ENCODE peak calls at places on chromosomes 3 and 15, in six cellular contexts. B is esophagus squamous epithelium, N is foreskin fibroblast, H is thyroid gland, J is ovary, I is lower leg skin. U is an unnamed sample.

GRCh38 chr3:161969867-161970266 is 473.3 kb downstream of the OTOL1 start:
- DNase-seq in B (no peak), N (peak), H (no peak), J (no peak), I (no peak), U (no peak)

GRCh38 chr3:171055336-171056178 is 29.0 kb upstream of the SLC2A2 start:
- DNase-seq in B (no peak), N (peak), H (peak), J (no peak), I (no peak), U (no peak)

GRCh38 chr15:44327578-44327977 is 39.1 kb downstream of the GOLM2 start:
- DNase-seq in B (no peak), N (no peak), H (no peak), J (no peak), I (no peak), U (no peak)

GRCh38 chr3:10845839-10846656 is 30.0 kb downstream of the SLC6A11 start:
- DNase-seq in B (no peak), N (no peak), H (peak), J (no peak), I (no peak), U (no peak)

GRCh38 chr3:165393458-165393857 is 197.3 kb upstream of the SLITRK3 start:
- DNase-seq in B (no peak), N (no peak), H (no peak), J (no peak), I (no peak), U (no peak)

GRCh38 chr3:184167786-184168185 is 6.9 kb upstream of the AP2M1 start:
- DNase-seq in B (no peak), N (no peak), H (no peak), J (no peak), I (no peak), U (no peak)

GRCh38 chr3:119294402-119294888 is 262 bp downstream of the ARHGAP31 start:
- DNase-seq in B (peak), N (peak), H (peak), J (peak), I (peak), U (peak)

GRCh38 chr15:96403071-96403470 is 72.6 kb downstream of the NR2F2 start:
- DNase-seq in B (no peak), N (no peak), H (no peak), J (no peak), I (no peak), U (no peak)

GRCh38 chr3:100463002-100463401 is 29.4 kb upstream of the TMEM45A start:
- DNase-seq in B (no peak), N (peak), H (peak), J (no peak), I (peak), U (no peak)

GRCh38 chr3:37546876-37547275 is 314.8 kb upstream of the CTDSPL start:
- DNase-seq in B (no peak), N (peak), H (no peak), J (no peak), I (no peak), U (no peak)

GRCh38 chr3:44966795-44967278 is 9.1 kb downstream of the ZDHHC3 start:
- DNase-seq in B (no peak), N (no peak), H (no peak), J (no peak), I (no peak), U (no peak)

GRCh38 chr15:95439812-95440380 is 890.6 kb upstream of the NR2F2 start:
- DNase-seq in B (no peak), N (peak), H (no peak), J (no peak), I (no peak), U (no peak)

GRCh38 chr3:17322106-17322793 is 420.2 kb downstream of the TBC1D5 start:
- DNase-seq in B (no peak), N (no peak), H (no peak), J (no peak), I (no peak), U (no peak)

GRCh38 chr15:100383302-100384107 is 41.7 kb upstream of the ADAMTS17 start:
- DNase-seq in B (no peak), N (peak), H (peak), J (peak), I (no peak), U (no peak)

GRCh38 chr3:46576386-46576785 is 10.3 kb upstream of the LRRC2 start:
- DNase-seq in B (no peak), N (no peak), H (no peak), J (no peak), I (no peak), U (no peak)

GRCh38 chr3:46576899-46577298 is 10.8 kb upstream of the LRRC2 start:
- DNase-seq in B (no peak), N (no peak), H (peak), J (peak), I (no peak), U (no peak)

GRCh38 chr3:46579756-46580286 is 13.7 kb upstream of the LRRC2 start:
- DNase-seq in B (no peak), N (no peak), H (peak), J (no peak), I (no peak), U (no peak)

GRCh38 chr3:46580675-46581074 is 14.6 kb upstream of the LRRC2 start:
- DNase-seq in B (no peak), N (no peak), H (no peak), J (no peak), I (no peak), U (no peak)

GRCh38 chr3:46578973-46579755 is 13.1 kb upstream of the LRRC2 start:
- DNase-seq in B (no peak), N (no peak), H (peak), J (no peak), I (no peak), U (no peak)
- H3K4me3 ChIP-seq in B (no peak), N (no peak), H (no peak), J (no peak), I (no peak), U (no peak)

GRCh38 chr3:139538733-139539132 is 809 bp downstream of the RBP1 start:
- DNase-seq in B (no peak), N (no peak), H (no peak), J (peak), I (no peak), U (no peak)
- H3K4me3 ChIP-seq in B (peak), N (peak), H (no peak), J (peak), I (no peak), U (peak)

GRCh38 chr3:195388380-195388779 is 54.4 kb downstream of the ACAP2 start:
- DNase-seq in B (no peak), N (no peak), H (no peak), J (no peak), I (no peak), U (no peak)

GRCh38 chr3:195384952-195385351 is 57.9 kb downstream of the ACAP2 start:
- DNase-seq in B (no peak), N (no peak), H (no peak), J (no peak), I (no peak), U (no peak)

GRCh38 chr3:195385526-195385925 is 57.3 kb downstream of the ACAP2 start:
- DNase-seq in B (no peak), N (peak), H (no peak), J (no peak), I (no peak), U (no peak)

GRCh38 chr3:195386739-195387138 is 56.1 kb downstream of the ACAP2 start:
- DNase-seq in B (no peak), N (no peak), H (no peak), J (no peak), I (no peak), U (no peak)
- H3K4me3 ChIP-seq in B (no peak), N (no peak), H (no peak), J (no peak), I (no peak), U (no peak)

GRCh38 chr15:68186671-68187397 is 18.3 kb downstream of the CALML4 start:
- DNase-seq in B (no peak), N (peak), H (no peak), J (no peak), I (no peak), U (no peak)
- H3K4me3 ChIP-seq in B (no peak), N (no peak), H (no peak), J (no peak), I (no peak), U (no peak)

DNA sequence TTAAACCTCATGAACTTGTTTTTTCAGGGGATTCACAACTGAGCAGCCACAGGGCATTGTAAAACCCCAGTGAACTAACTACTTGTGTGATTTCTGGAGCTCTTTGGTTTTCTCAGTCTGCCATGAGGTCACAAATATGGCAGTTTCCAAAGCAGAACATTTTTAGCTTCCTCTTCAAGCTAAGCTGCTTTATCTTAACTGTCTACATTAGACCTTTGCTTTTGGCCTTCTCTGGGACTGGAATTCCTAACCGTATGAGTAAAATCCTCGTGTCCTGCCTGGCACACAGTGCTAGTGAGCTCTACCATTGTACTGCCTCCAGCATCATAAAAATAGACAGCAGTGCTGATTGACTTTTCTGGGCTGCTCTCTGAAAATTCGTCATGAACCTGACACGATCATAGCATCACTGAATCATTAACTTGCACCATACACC is 22.1 kb downstream of the CDIN1 start:
- DNase-seq in B (no peak), N (peak), H (peak), J (no peak), I (peak), U (no peak)
- H3K4me3 ChIP-seq in B (peak), N (no peak), H (no peak), J (no peak), I (no peak), U (peak)

DNA sequence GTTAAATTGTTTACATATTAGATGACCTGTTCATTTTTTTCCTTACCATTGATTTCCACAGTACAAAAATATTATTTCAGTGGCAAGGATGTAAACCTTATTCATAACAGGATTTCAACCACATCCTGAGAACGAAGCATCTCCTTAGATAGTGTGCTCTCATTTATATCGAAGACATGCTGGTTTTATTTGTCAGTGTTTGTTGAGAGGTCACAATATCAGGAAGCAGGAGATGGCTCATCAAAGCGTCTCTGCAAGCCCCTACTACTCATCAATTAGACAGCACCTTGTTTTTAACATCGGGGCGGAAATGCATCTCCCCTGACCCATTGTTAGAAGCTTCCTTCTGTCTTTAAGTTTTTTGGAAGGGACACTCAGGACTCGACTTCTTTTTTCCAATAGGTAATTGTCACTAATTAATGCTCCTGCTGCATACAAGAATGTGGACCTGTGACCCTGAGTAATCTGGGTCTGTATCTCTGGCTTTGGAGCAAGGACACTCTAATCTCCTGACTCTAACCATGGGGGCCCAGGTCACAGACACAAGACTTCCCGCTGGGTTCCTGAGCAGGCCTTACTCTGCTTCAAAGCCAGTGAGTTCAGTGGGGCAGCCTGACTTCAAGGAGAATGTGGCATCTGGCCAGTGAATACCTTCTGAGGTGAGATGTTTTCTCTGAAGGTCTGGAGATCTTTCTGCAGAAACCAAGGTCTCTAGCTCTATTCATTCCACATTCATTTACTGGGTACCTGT is 50.3 kb downstream of the MECOM start:
- DNase-seq in B (no peak), N (no peak), H (no peak), J (no peak), I (no peak), U (no peak)
- H3K4me3 ChIP-seq in B (no peak), N (no peak), H (no peak), J (no peak), I (no peak), U (no peak)

GRCh38 chr3:9373443-9373842 is 10.6 kb downstream of the THUMPD3 start:
- DNase-seq in B (no peak), N (no peak), H (no peak), J (no peak), I (no peak), U (no peak)
- H3K4me3 ChIP-seq in B (no peak), N (no peak), H (no peak), J (no peak), I (no peak), U (no peak)

GRCh38 chr3:9747267-9747666 is 2.5 kb upstream of the OGG1 start:
- DNase-seq in B (no peak), N (peak), H (no peak), J (no peak), I (no peak), U (no peak)

GRCh38 chr3:9754678-9755077 is 4.9 kb downstream of the OGG1 start:
- DNase-seq in B (no peak), N (peak), H (no peak), J (no peak), I (no peak), U (no peak)

GRCh38 chr3:9749663-9750555 is at the start of gene OGG1:
- DNase-seq in B (peak), N (peak), H (peak), J (peak), I (peak), U (peak)

GRCh38 chr3:9749333-9749662 is 454 bp upstream of the OGG1 start:
- DNase-seq in B (no peak), N (no peak), H (no peak), J (no peak), I (no peak), U (no peak)

GRCh38 chr3:9750556-9751411 is 1.0 kb downstream of the OGG1 start:
- DNase-seq in B (no peak), N (peak), H (peak), J (no peak), I (no peak), U (no peak)
- H3K4me3 ChIP-seq in B (peak), N (peak), H (peak), J (peak), I (peak), U (peak)